ENCODE peak calls at places on chromosomes 12 and 14, in four cellular contexts. L is A549, D is ovary, C is transverse colon. Q is an unnamed sample.

GRCh38 chr12:1216560-1216959 is 225.5 kb downstream of the ERC1 start:
- DNase-seq in L (no peak), D (no peak), C (no peak), Q (no peak)

GRCh38 chr12:19893514-19893913 is 454.2 kb downstream of the AEBP2 start:
- DNase-seq in L (peak), D (no peak), C (no peak), Q (no peak)

GRCh38 chr12:111546171-111546570 is 52.9 kb downstream of the ATXN2 start:
- DNase-seq in L (no peak), D (no peak), C (no peak), Q (no peak)

GRCh38 chr14:53807580-53807979 is 149.0 kb downstream of the BMP4 start:
- DNase-seq in L (peak), D (no peak), C (no peak), Q (no peak)

GRCh38 chr12:101343893-101344292 is 63.7 kb downstream of the ARL1 start:
- DNase-seq in L (no peak), D (no peak), C (no peak), Q (no peak)

GRCh38 chr14:68825729-68826128 is 32.9 kb upstream of the ZFP36L1 start:
- DNase-seq in L (no peak), D (no peak), C (no peak), Q (no peak)

GRCh38 chr12:113180333-113180732 is 4.9 kb downstream of the DDX54 start:
- DNase-seq in L (no peak), D (no peak), C (no peak), Q (no peak)

GRCh38 chr12:57621497-57622292 is 10.5 kb downstream of the ARHGEF25 start:
- DNase-seq in L (peak), D (peak), C (peak), Q (no peak)

GRCh38 chr12:42617622-42618021 is 28.1 kb upstream of the PRICKLE1 start:
- DNase-seq in L (no peak), D (no peak), C (no peak), Q (no peak)

GRCh38 chr12:25701290-25701689 is 148.2 kb upstream of the LMNTD1 start:
- DNase-seq in L (peak), D (no peak), C (no peak), Q (no peak)

GRCh38 chr12:47272412-47273190 is 192.8 kb upstream of the AMIGO2 start:
- DNase-seq in L (peak), D (no peak), C (no peak), Q (no peak)

GRCh38 chr14:61480704-61481285 is 159.4 kb downstream of the PRKCH start:
- DNase-seq in L (no peak), D (no peak), C (no peak), Q (no peak)

GRCh38 chr12:89179245-89179644 is 173.1 kb downstream of the DUSP6 start:
- DNase-seq in L (no peak), D (no peak), C (no peak), Q (no peak)

GRCh38 chr12:116336542-116337065 is 59.1 kb upstream of the MED13L start:
- DNase-seq in L (peak), D (no peak), C (peak), Q (peak)

GRCh38 chr12:122841544-122842321 is 6.5 kb downstream of the HIP1R start:
- DNase-seq in L (no peak), D (no peak), C (no peak), Q (peak)

GRCh38 chr14:67566908-67567307 is 33.2 kb downstream of the PIGH start:
- DNase-seq in L (no peak), D (no peak), C (no peak), Q (peak)

GRCh38 chr12:3341594-3341993 is 149.4 kb upstream of the PRMT8 start:
- DNase-seq in L (no peak), D (no peak), C (no peak), Q (no peak)

GRCh38 chr14:89600029-89600428 is 183.0 kb upstream of the FOXN3 start:
- DNase-seq in L (no peak), D (no peak), C (no peak), Q (no peak)

GRCh38 chr14:68630081-68630571 is 162.7 kb downstream of the ZFP36L1 start:
- DNase-seq in L (no peak), D (no peak), C (no peak), Q (no peak)

GRCh38 chr12:57844725-57845477 is 1.6 kb downstream of the CTDSP2 start:
- DNase-seq in L (peak), D (peak), C (peak), Q (peak)

GRCh38 chr12:99281277-99281676 is 366.3 kb upstream of the GARIN6 start:
- DNase-seq in L (no peak), D (no peak), C (no peak), Q (no peak)

GRCh38 chr12:24111101-24111500 is 161.6 kb upstream of the SOX5 start:
- DNase-seq in L (no peak), D (no peak), C (no peak), Q (no peak)

GRCh38 chr14:49820176-49820575 is 32.4 kb downstream of the NEMF start:
- DNase-seq in L (no peak), D (no peak), C (no peak), Q (no peak)

GRCh38 chr12:13661005-13661887 is 320.2 kb downstream of the GRIN2B start:
- DNase-seq in L (peak), D (peak), C (peak), Q (no peak)

GRCh38 chr12:3464561-3464960 is 26.4 kb upstream of the PRMT8 start:
- DNase-seq in L (no peak), D (no peak), C (no peak), Q (no peak)

GRCh38 chr12:70609203-70609602 is 28.0 kb downstream of the PTPRB start:
- DNase-seq in L (no peak), D (no peak), C (no peak), Q (no peak)

GRCh38 chr14:51658441-51659173 is 6.9 kb downstream of the FRMD6 start:
- DNase-seq in L (no peak), D (no peak), C (no peak), Q (no peak)

GRCh38 chr14:100282083-100282350 is 24.2 kb downstream of the SLC25A29 start:
- DNase-seq in L (no peak), D (no peak), C (no peak), Q (no peak)

GRCh38 chr12:95303476-95303875 is 85.9 kb downstream of the VEZT start:
- DNase-seq in L (no peak), D (no peak), C (no peak), Q (no peak)

GRCh38 chr14:97185186-97185585 is 388.0 kb downstream of the VRK1 start:
- DNase-seq in L (peak), D (no peak), C (no peak), Q (no peak)

GRCh38 chr12:116287850-116288301 is 10.4 kb upstream of the MED13L start:
- DNase-seq in L (peak), D (no peak), C (no peak), Q (no peak)

GRCh38 chr14:33401326-33401725 is 462.6 kb downstream of the NPAS3 start:
- DNase-seq in L (no peak), D (no peak), C (no peak), Q (no peak)

GRCh38 chr12:55670213-55670730 is 33.6 kb downstream of the OR10P1 start:
- DNase-seq in L (no peak), D (no peak), C (peak), Q (no peak)

GRCh38 chr12:1851126-1851791 is 30.9 kb downstream of the LRTM2 start:
- DNase-seq in L (no peak), D (no peak), C (no peak), Q (no peak)

GRCh38 chr14:70886421-70887206 is 20.6 kb upstream of the PCNX1 start:
- DNase-seq in L (no peak), D (no peak), C (peak), Q (no peak)

GRCh38 chr14:84555493-84555892 is 974.5 kb upstream of the FLRT2 start:
- DNase-seq in L (no peak), D (no peak), C (no peak), Q (no peak)

DNA sequence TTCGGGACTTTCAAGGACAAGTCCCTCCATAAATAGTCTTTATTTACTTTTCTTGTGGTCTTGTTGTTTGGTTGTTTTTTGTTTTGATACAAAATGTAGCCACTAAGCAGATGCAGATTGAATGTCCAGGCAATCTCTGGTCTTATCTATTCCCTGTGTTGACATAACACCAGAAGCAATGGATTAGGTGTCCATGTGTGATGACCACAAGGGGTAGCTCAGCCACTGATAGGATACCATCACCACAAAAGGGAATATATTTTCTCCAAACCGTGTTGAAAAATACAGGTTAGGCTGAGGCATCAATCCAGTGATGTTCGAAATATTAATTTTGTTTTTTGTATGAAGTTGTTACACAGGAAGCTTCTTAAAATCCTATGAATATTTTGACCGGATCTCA is 196.3 kb downstream of the EPS8 start:
- DNase-seq in L (peak), D (no peak), C (no peak), Q (no peak)
- TF ChIP-seq CTCF in L (peak), D (no peak), C (no peak), Q (no peak)

DNA sequence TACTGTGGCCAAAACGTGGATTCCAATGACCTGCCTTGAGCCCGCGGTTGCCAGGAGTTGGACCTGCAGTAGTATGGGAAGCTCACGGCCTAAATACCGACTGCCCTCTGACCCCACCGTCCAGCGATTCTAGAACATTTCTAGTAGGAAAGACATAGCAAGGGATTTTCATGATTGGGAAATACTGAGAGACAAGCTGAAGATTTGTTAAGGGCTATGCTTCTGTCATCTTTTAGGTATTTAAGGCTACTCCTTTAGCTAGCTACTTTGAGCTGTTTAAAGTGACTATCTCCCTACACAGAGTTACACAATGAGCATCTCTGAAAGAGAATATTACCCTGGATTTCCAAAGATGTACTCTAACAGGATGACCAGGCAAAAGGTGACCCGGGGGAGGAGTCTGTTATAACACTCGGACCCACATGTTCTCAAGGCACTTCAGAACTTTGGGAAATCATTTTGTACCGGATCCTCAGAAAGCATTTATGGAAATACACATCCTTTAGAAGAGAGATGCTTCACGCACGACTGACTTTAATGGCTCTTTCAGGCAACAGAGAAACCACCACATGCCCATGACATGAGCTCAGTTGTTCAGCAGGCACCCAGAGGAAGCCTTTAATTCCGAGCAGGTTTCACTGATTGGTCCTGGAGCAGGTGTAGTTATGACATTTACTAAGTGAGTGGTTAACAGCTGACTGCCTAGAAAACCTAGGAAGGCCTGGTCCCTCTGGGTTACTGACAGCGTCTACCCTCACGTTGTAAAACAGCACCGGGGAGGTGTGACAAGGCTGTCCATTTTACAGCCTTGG is 4.2 kb downstream of the BAG5 start:
- DNase-seq in L (no peak), D (no peak), C (no peak), Q (no peak)
- TF ChIP-seq EP300 in L (no peak), D (no peak), C (no peak), Q (no peak)

GRCh38 chr14:36522347-36522971 is 2.4 kb upstream of the NKX2-1 start:
- DNase-seq in L (no peak), D (no peak), C (no peak), Q (no peak)

GRCh38 chr14:36521598-36522345 is 1.7 kb upstream of the NKX2-1 start:
- DNase-seq in L (no peak), D (no peak), C (no peak), Q (no peak)

GRCh38 chr14:36518586-36519430 is 1.2 kb downstream of the NKX2-1 start:
- DNase-seq in L (no peak), D (no peak), C (no peak), Q (no peak)

GRCh38 chr14:36519431-36520321 is at the start of gene NKX2-1:
- DNase-seq in L (peak), D (no peak), C (no peak), Q (no peak)

GRCh38 chr14:36520601-36521525 is 831 bp upstream of the NKX2-1 start:
- DNase-seq in L (peak), D (no peak), C (peak), Q (no peak)
- TF ChIP-seq CTCF in L (peak), D (no peak), C (peak), Q (peak)

GRCh38 chr14:76595266-76595665 is 166.0 kb upstream of the VASH1 start:
- DNase-seq in L (no peak), D (no peak), C (no peak), Q (no peak)
- TF ChIP-seq EP300 in L (no peak), D (no peak), C (no peak), Q (no peak)

DNA sequence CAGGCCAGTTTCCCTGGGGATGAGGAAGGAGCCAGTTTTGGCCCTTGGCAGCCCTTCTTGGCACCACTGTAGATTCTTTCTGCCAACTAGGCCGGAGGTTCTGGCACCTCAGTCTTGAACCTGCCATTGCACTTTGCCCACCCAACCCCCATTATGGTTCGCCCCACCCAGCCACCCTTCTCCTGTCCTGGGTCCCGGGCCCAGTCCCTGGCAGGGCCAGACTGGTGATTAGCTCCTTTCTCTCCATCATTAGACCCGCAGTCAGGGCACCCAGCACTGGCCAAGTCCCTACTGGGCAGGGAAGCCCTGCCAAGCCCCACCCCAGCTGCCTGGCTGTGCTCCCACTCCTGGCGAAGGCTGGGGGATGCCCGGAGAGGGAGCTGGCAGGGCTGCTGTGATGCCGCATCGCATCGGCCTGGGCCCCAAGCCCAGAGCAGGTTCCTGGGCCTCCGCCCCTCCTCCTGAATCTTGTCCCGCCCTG is 9.7 kb downstream of the FAM222A start:
- DNase-seq in L (no peak), D (peak), C (peak), Q (no peak)
- TF ChIP-seq CTCF in L (no peak), D (no peak), C (no peak), Q (no peak)

DNA sequence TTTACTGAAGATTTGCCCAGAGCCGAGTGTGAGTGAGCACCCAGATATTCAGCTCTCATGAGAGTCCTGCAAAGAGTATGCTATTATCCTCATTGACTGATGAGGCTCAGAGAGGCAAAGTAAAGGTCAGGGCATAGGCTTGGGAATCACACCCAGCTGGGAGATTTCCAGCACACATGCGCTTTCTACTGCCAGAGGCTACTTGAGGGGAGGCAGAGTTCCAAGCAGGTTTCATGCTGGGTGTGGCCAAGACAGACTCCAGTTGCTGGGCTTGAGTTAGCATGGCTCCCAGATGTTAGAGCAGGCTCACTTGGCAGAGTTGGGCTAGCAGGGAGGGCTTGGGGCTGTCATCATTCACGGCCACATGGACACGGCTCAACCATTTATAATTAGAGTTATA is 14.4 kb upstream of the FAM181A start:
- DNase-seq in L (no peak), D (no peak), C (no peak), Q (no peak)
- TF ChIP-seq EP300 in L (no peak), D (no peak), C (no peak), Q (no peak)

GRCh38 chr12:27163894-27164293 is 80.2 kb upstream of the STK38L start:
- DNase-seq in L (no peak), D (no peak), C (no peak), Q (no peak)

GRCh38 chr12:27161458-27162228 is 79.3 kb upstream of the C12orf71 start:
- DNase-seq in L (peak), D (no peak), C (no peak), Q (no peak)

GRCh38 chr12:27163048-27163715 is 80.8 kb upstream of the C12orf71 start:
- DNase-seq in L (no peak), D (no peak), C (no peak), Q (no peak)

GRCh38 chr12:27164330-27165045 is 79.6 kb upstream of the STK38L start:
- DNase-seq in L (no peak), D (no peak), C (no peak), Q (no peak)

GRCh38 chr12:27162229-27162537 is 79.8 kb upstream of the C12orf71 start:
- DNase-seq in L (no peak), D (no peak), C (no peak), Q (no peak)
- TF ChIP-seq CTCF in L (no peak), D (no peak), C (no peak), Q (no peak)

DNA sequence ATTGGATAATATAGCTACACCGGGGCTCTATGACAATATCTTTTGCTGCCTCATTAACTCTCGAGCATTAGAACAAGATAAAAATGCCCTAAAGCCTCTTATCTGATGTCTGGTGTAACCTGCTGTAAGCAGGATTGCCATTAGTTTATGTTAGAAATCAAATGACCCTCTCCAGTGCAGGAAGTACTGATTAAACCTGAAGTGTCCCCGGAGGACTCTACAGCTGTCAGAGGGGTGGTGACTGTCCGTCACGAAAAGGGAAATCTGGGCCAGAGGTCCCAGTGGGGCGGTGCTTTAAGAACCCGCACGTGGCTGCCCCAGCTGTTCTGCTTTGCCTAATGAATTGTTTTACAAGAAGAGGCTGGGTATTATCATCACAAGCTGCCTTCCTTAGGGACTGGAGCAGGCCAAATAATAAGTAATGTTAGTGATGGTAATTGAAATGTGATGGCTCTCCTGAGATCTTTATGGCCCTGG is 55.7 kb downstream of the LIN52 start:
- DNase-seq in L (no peak), D (no peak), C (peak), Q (peak)
- TF ChIP-seq EP300 in L (no peak), D (no peak), C (no peak), Q (no peak)

GRCh38 chr12:108516511-108517275 is 1.6 kb downstream of the FICD start:
- DNase-seq in L (peak), D (no peak), C (no peak), Q (no peak)
- TF ChIP-seq CTCF in L (no peak), D (no peak), C (no peak), Q (no peak)

DNA sequence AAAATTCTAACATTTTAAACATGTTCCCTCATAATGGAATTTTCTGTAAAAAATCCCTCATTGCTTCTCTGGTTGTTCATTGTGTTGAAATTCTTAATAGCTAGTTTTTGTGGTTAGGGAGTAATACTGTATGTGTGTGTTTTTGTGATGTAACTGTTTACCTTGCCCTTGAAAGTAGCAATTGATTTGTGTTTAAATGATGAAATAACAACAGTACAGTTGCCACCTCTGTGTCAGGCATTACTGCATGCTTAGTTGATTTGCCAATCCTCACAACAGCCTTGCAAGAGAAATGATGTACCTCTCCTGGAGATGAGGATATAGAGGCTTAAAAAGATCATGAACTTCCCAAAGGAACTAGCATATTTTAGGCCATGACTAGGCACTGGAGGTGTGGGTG is 94.9 kb downstream of the DAAM1 start:
- DNase-seq in L (no peak), D (no peak), C (no peak), Q (no peak)
- TF ChIP-seq EP300 in L (no peak), D (no peak), C (no peak), Q (no peak)